ENCODE peak calls at places on chromosomes 3 and 15, in five cellular contexts. C is HCT116; H is HL-60; J is CD4-positive, alpha-beta T cell; M is adrenal gland. V is an unnamed sample.

GRCh38 chr3:126683506-126683905 is 20.5 kb upstream of the CHCHD6 start:
- DNase-seq in C (no peak), H (no peak), J (no peak), M (no peak), V (no peak)

GRCh38 chr3:42205800-42206514 is 60.0 kb downstream of the CCK start:
- DNase-seq in C (no peak), H (no peak), J (no peak), M (no peak), V (no peak)

GRCh38 chr3:171715155-171715554 is 95.1 kb downstream of the PLD1 start:
- DNase-seq in C (no peak), H (no peak), J (no peak), M (no peak), V (no peak)

GRCh38 chr3:129556890-129557736 is 14.1 kb downstream of the H1-8 start:
- DNase-seq in C (no peak), H (no peak), J (no peak), M (no peak), V (no peak)

GRCh38 chr3:116863842-116864626 is 154.5 kb downstream of the TUSC7 start:
- DNase-seq in C (no peak), H (no peak), J (no peak), M (peak), V (peak)

GRCh38 chr3:102460579-102460978 is 25.8 kb downstream of the ZPLD1 start:
- DNase-seq in C (no peak), H (no peak), J (no peak), M (no peak), V (peak)

GRCh38 chr15:47652213-47652852 is 65.0 kb upstream of the SEMA6D start:
- DNase-seq in C (no peak), H (no peak), J (no peak), M (no peak), V (no peak)

GRCh38 chr15:47620960-47621681 is 96.2 kb upstream of the SEMA6D start:
- DNase-seq in C (no peak), H (no peak), J (no peak), M (no peak), V (peak)

GRCh38 chr3:124442463-124442862 is 287.8 kb upstream of the UMPS start:
- DNase-seq in C (no peak), H (no peak), J (no peak), M (no peak), V (no peak)

GRCh38 chr3:128311441-128311844 is 155.2 kb downstream of the DNAJB8 start:
- DNase-seq in C (no peak), H (no peak), J (no peak), M (peak), V (no peak)

GRCh38 chr15:60635507-60636352 is 156.8 kb upstream of the ICE2 start:
- DNase-seq in C (no peak), H (peak), J (no peak), M (no peak), V (no peak)

GRCh38 chr3:76565496-76566210 is 474.2 kb upstream of the ROBO2 start:
- DNase-seq in C (no peak), H (no peak), J (no peak), M (no peak), V (no peak)

DNA sequence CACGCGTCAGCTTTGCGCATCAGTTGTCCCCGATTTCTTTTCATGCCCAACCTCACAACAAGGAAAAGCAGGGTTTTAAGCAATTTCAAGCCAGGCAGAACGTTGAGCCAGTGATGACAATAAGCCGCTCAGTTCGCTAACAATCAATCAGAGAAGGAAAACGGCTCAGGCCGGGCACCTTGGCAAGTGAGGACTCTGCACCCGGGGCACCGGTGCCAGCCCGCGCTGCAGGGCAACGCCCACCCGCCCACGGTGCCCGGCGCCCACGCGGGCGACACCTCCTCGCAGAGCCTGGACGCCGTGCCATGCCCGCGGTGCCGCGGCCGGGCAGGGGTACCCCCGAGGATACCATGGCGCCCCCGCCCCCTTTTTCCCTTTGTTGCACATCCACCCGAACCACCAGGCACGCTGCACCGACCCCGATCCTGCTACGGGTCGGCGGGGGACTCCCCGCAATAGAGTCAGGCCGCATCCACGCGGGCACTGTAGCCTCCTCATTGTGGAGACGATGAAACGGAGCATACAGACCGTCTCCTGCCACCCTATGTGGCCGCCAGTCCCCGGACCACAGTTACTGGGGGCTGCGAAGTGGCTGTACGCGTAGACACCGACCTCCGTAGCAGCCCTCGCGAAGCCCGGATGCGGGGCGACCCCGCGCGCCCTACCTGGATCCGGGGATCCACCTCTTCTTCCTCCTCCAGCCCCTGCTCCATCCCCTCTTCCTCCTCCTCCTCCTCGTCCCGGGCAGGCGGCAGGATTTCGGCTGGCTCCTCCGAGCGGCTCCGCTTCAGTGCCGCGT is 581 bp downstream of the SH3BP5 start:
- DNase-seq in C (no peak), H (no peak), J (peak), M (peak), V (no peak)
- H3K27ac ChIP-seq in C (peak), H (no peak), J (peak), M (peak), V (peak)

DNA sequence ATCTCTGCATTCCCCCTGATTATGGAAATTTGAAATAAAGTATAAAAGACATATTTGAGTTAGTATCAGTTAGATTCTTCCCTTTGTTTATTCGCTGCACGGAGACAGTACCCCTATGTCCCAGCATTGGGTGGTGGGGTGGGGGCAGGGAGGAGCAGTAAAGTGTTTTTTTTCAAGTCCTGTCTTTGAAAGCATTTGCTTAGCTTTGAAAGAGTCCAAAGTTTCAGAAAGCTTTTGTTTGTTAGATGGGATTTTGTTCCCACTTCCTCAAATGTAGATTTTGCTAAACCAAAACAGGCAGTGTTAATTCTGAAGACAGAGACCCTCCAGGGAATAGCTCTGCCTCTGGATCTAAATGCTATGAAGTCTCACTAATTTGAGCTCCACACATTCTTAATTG is 114.7 kb upstream of the KCNAB1 start:
- DNase-seq in C (no peak), H (no peak), J (no peak), M (no peak), V (no peak)
- H3K27ac ChIP-seq in C (no peak), H (no peak), J (no peak), M (no peak), V (no peak)

DNA sequence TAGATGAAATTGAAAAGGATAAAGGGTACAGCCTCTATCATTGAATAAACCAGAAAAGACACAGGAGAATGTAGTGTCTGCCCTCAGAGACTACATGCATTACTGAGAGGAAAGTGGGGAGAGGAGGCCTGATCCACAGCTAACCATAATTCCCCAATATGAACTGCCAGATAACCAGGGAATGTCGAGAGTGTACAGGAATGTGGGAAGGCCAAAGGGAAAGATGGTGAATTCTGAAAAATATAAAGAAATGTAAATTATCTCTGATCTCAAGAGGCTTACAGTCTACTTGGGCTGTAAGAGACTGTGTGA is 22.3 kb downstream of the MYO1E start:
- DNase-seq in C (no peak), H (no peak), J (no peak), M (no peak), V (no peak)
- H3K27ac ChIP-seq in C (peak), H (no peak), J (no peak), M (no peak), V (peak)

GRCh38 chr3:71579301-71579933 is 4.1 kb downstream of the FOXP1 start:
- DNase-seq in C (no peak), H (no peak), J (no peak), M (no peak), V (no peak)
- H3K27ac ChIP-seq in C (no peak), H (peak), J (no peak), M (no peak), V (peak)

GRCh38 chr3:139303216-139303615 is 40.6 kb upstream of the MRPS22 start:
- DNase-seq in C (no peak), H (no peak), J (no peak), M (no peak), V (no peak)

GRCh38 chr3:139302084-139302800 is 41.6 kb upstream of the MRPS22 start:
- DNase-seq in C (peak), H (peak), J (no peak), M (peak), V (peak)

GRCh38 chr3:139306078-139306477 is 37.7 kb upstream of the MRPS22 start:
- DNase-seq in C (no peak), H (no peak), J (no peak), M (no peak), V (no peak)

GRCh38 chr3:139302801-139303113 is 41.1 kb upstream of the MRPS22 start:
- DNase-seq in C (no peak), H (no peak), J (no peak), M (no peak), V (no peak)

DNA sequence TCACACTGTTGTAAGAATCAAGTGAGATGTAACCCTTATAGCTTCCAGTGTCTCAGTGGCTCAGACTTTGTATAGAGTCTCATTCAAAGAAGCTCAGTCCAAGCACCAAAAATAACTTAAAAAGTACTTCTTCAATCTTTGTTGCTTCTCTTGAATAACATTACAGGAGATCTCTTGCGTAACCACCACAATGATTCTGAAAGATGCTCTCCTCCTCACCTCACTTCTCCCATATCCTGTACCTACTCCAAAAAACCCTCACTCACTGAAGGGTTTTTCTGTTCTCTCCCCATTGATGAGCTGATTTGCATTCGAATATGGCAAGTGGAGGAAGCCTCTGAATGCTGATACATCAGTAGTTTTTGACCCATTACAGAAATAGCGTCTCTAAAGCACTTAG is 39.4 kb upstream of the MRPS22 start:
- DNase-seq in C (no peak), H (no peak), J (no peak), M (no peak), V (no peak)
- H3K27ac ChIP-seq in C (peak), H (no peak), J (no peak), M (no peak), V (no peak)

GRCh38 chr3:150764607-150765366 is 1.8 kb upstream of the SIAH2 start:
- DNase-seq in C (no peak), H (no peak), J (no peak), M (no peak), V (no peak)
- H3K27ac ChIP-seq in C (peak), H (peak), J (peak), M (no peak), V (no peak)

GRCh38 chr15:31350771-31351170 is 24.1 kb downstream of the KLF13 start:
- DNase-seq in C (no peak), H (no peak), J (no peak), M (no peak), V (no peak)

GRCh38 chr15:31357148-31357547 is 30.5 kb downstream of the KLF13 start:
- DNase-seq in C (no peak), H (peak), J (no peak), M (no peak), V (no peak)

GRCh38 chr15:31352283-31352880 is 25.7 kb downstream of the KLF13 start:
- DNase-seq in C (no peak), H (no peak), J (no peak), M (peak), V (no peak)

GRCh38 chr15:31352911-31353811 is 26.5 kb downstream of the KLF13 start:
- DNase-seq in C (no peak), H (peak), J (no peak), M (peak), V (no peak)

GRCh38 chr15:31353931-31354330 is 27.3 kb downstream of the KLF13 start:
- DNase-seq in C (no peak), H (no peak), J (no peak), M (no peak), V (no peak)
- H3K27ac ChIP-seq in C (peak), H (peak), J (peak), M (peak), V (peak)

DNA sequence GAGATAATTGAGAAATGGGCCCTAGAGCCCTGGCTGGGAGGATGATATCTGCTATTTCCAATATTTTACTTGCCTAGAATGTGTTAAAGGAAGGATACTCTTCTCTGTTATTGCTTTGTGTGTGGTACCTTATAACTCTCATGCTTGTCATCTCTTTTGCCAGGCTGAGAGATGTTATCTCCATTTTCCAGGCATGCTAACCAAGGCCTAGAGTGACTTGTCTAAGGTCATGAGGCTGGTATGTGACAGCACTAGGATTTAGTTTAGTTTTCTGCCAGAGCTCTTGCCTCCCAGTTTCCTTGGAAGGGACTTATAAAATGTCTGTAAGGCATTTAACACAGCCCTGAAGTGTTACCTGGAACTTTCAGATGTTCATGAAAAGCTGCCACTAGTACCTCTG is 1.4 kb downstream of the CLK3 start:
- DNase-seq in C (no peak), H (no peak), J (no peak), M (no peak), V (no peak)
- H3K27ac ChIP-seq in C (no peak), H (no peak), J (peak), M (peak), V (peak)

V was measured in RWPE1.